ENCODE peak calls at places on chromosomes 12 and 14, in four cellular contexts. I, J, U and T are unnamed samples.

GRCh38 chr12:59398164-59398563 is 197.7 kb upstream of the SLC16A7 start:
- DNase-seq in I (no peak), J (no peak), U (no peak), T (no peak)

GRCh38 chr14:71331393-71331792 is 424.1 kb downstream of the PCNX1 start:
- DNase-seq in I (no peak), J (no peak), U (no peak), T (no peak)

GRCh38 chr12:65821336-65821735 is 2.9 kb upstream of the HMGA2 start:
- DNase-seq in I (no peak), J (no peak), U (no peak), T (no peak)

GRCh38 chr14:105496831-105497591 is 6.0 kb downstream of the TEDC1 start:
- DNase-seq in I (no peak), J (no peak), U (peak), T (no peak)

GRCh38 chr14:37592288-37593274 is 2.5 kb downstream of the FOXA1 start:
- DNase-seq in I (no peak), J (no peak), U (peak), T (peak)

GRCh38 chr12:43407816-43408645 is 144.0 kb downstream of the ADAMTS20 start:
- DNase-seq in I (peak), J (no peak), U (no peak), T (peak)

GRCh38 chr12:42585846-42586226 is 3.7 kb downstream of the PRICKLE1 start:
- DNase-seq in I (no peak), J (no peak), U (no peak), T (no peak)

GRCh38 chr12:60278209-60278608 is 682.4 kb downstream of the SLC16A7 start:
- DNase-seq in I (no peak), J (no peak), U (no peak), T (no peak)

GRCh38 chr12:48744251-48745008 is 27.9 kb upstream of the CCNT1 start:
- DNase-seq in I (no peak), J (no peak), U (no peak), T (no peak)

GRCh38 chr14:58131386-58131785 is 20.6 kb downstream of the ARMH4 start:
- DNase-seq in I (no peak), J (no peak), U (no peak), T (no peak)

GRCh38 chr14:21199611-21200570 is 44.0 kb upstream of the OR5AU1 start:
- DNase-seq in I (no peak), J (no peak), U (no peak), T (no peak)

GRCh38 chr14:103858063-103858820 is 10.9 kb upstream of the PPP1R13B start:
- DNase-seq in I (no peak), J (no peak), U (no peak), T (peak)

GRCh38 chr12:101501410-101502045 is 26.4 kb downstream of the SPIC start:
- DNase-seq in I (no peak), J (no peak), U (no peak), T (no peak)

GRCh38 chr14:73365727-73366126 is 92.6 kb downstream of the NUMB start:
- DNase-seq in I (no peak), J (no peak), U (no peak), T (no peak)

GRCh38 chr14:50082784-50083466 is 33.4 kb downstream of the VCPKMT start:
- DNase-seq in I (no peak), J (peak), U (peak), T (peak)

GRCh38 chr14:65286443-65286842 is 126.1 kb upstream of the FUT8 start:
- DNase-seq in I (no peak), J (no peak), U (peak), T (peak)

GRCh38 chr12:78914859-78915331 is 50.3 kb downstream of the SYT1 start:
- DNase-seq in I (no peak), J (no peak), U (no peak), T (no peak)